ENCODE peak calls at places on chromosomes 12 and 14, in eight cellular contexts. S, M, R, N, F, G, V and H are unnamed samples.

GRCh38 chr14:35147186-35147585 is 24.8 kb downstream of the PRORP start:
- DNase-seq in V (no peak), G (no peak), N (no peak), S (no peak), F (no peak), M (no peak), R (no peak), H (no peak)

GRCh38 chr14:103872492-103873113 is 25.2 kb upstream of the PPP1R13B start:
- DNase-seq in G (no peak), N (no peak), F (no peak), M (no peak), R (no peak), V (no peak), S (no peak), H (no peak)

GRCh38 chr14:95291859-95292542 is 27.7 kb downstream of the CLMN start:
- DNase-seq in F (no peak), N (peak; percentile 63), V (peak; percentile 89), S (peak; percentile 90), M (no peak), R (peak; percentile 61), G (peak; percentile 68), H (peak; percentile 50)

GRCh38 chr12:105378821-105379400 is 48.4 kb downstream of the C12orf75 start:
- DNase-seq in V (no peak), S (no peak), N (no peak), G (no peak), F (no peak), M (no peak), R (no peak), H (no peak)

GRCh38 chr14:70808023-70808401 is 1.3 kb downstream of the MAP3K9 start:
- DNase-seq in V (peak; percentile 38), F (no peak), M (no peak), R (peak; percentile 35), N (peak; percentile 56), S (no peak), G (peak; percentile 65), H (no peak)

GRCh38 chr12:51663390-51663789 is 72.4 kb downstream of the SCN8A start:
- DNase-seq in F (no peak), G (no peak), N (no peak), S (no peak), R (no peak), V (no peak), M (no peak), H (no peak)

GRCh38 chr12:1842183-1842904 is 22.0 kb downstream of the LRTM2 start:
- DNase-seq in N (no peak), V (no peak), G (peak; percentile 3), F (peak; percentile 61), M (peak; percentile 55), R (no peak), S (peak; percentile 53), H (no peak)

GRCh38 chr12:109715310-109716091 is 1.9 kb downstream of the FAM222A start:
- DNase-seq in F (peak; percentile 61), V (peak; percentile 43), G (peak; percentile 51), N (peak; percentile 46), M (no peak), R (no peak), S (no peak), H (no peak)

GRCh38 chr12:108773798-108774788 is 42.8 kb upstream of the CORO1C start:
- DNase-seq in N (peak; percentile 39), S (peak; percentile 97), R (peak; percentile 55), M (no peak), F (peak; percentile 80), V (peak; percentile 26), G (peak; percentile 78), H (peak; percentile 50)

GRCh38 chr12:115223322-115223721 is 539.3 kb upstream of the TBX3 start:
- DNase-seq in G (no peak), S (no peak), F (no peak), V (no peak), N (no peak), R (no peak), M (no peak), H (peak; percentile 22)
- H3K27ac ChIP-seq in G (no peak overlapping the region), S (no peak overlapping the region), F (no peak overlapping the region), V (no peak overlapping the region), N (no peak overlapping the region), R (no peak overlapping the region), M (peak overlapping the region; percentile 8), H (no peak overlapping the region)

GRCh38 chr12:64177001-64177400 is 45.1 kb downstream of the KICS2 start:
- DNase-seq in G (no peak), N (no peak), S (no peak), V (no peak), R (no peak), M (no peak), F (no peak), H (no peak)

GRCh38 chr12:64178122-64178521 is 44.0 kb downstream of the KICS2 start:
- DNase-seq in F (no peak), S (no peak), M (no peak), G (no peak), V (no peak), N (no peak), R (no peak), H (no peak)

GRCh38 chr12:64184216-64184615 is 37.9 kb downstream of the KICS2 start:
- DNase-seq in S (no peak), F (no peak), R (no peak), N (no peak), G (no peak), M (no peak), V (no peak), H (no peak)

GRCh38 chr12:64181504-64182291 is 40.4 kb downstream of the KICS2 start:
- DNase-seq in N (peak; percentile 44), S (peak; percentile 74), R (peak; percentile 74), M (peak; percentile 79), G (peak; percentile 51), F (no peak), V (peak; percentile 57), H (peak; percentile 95)

DNA sequence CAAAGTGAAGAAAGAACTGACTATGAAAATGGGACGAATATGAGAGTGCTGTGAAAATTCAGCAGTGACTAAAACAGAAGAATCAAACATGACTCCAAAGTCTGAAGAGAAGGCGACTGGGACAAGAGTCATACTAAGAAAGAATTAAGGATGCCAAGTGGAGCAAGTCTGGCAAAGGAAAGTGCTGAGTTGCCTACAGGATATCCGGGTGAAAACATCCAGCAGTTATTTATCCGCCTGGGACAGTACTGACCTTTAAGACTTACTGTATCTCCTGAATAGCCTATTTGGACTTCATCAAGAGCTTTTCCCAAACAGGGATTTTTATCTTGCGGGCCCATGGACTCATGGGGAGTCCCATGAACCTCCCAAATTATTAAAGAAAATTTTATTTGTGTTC is 41.1 kb downstream of the KICS2 start:
- DNase-seq in N (no peak), F (no peak), S (no peak), R (peak; percentile 26), M (no peak), G (no peak), V (no peak), H (peak; percentile 34)
- H3K27ac ChIP-seq in N (peak overlapping the region; percentile 74), F (peak overlapping the region; percentile 72), S (peak overlapping the region; percentile 61), R (no peak overlapping the region), M (peak overlapping the region; percentile 96), G (peak overlapping the region; percentile 51), V (no peak overlapping the region), H (peak overlapping the region; percentile 97)

DNA sequence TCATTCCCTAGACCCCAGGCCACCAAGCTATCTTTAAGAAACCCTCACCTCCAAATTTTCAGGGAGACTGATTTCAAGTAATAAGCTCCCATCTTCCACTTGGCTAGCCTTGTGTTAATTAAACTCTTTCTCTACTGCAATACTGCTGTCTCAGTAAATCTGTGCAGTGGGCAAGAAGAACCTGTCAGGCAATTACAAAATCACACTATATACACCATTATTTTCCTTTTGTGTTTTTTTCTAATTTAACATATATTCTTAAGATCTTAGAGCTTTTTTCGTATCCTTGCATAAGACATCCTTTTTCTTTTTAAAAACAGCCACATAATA is 7.7 kb upstream of the GOLGA5 start:
- DNase-seq in F (no peak), R (no peak), S (no peak), M (no peak), V (no peak), N (no peak), G (no peak), H (no peak)
- H3K27ac ChIP-seq in F (peak overlapping the region; percentile 75), R (no peak overlapping the region), S (peak overlapping the region; percentile 47), M (peak overlapping the region; percentile 70), V (no peak overlapping the region), N (peak overlapping the region; percentile 82), G (peak overlapping the region; percentile 29), H (peak overlapping the region; percentile 82)

GRCh38 chr12:12032260-12032761 is 38.4 kb upstream of the BCL2L14 start:
- DNase-seq in R (no peak), M (no peak), N (no peak), S (no peak), G (peak; percentile 33), V (peak; percentile 22), F (no peak), H (no peak)
- H3K27ac ChIP-seq in R (no peak overlapping the region), M (no peak overlapping the region), N (peak overlapping the region; percentile 70), S (peak overlapping the region; percentile 77), G (peak overlapping the region; percentile 86), V (no peak overlapping the region), F (peak overlapping the region; percentile 57), H (no peak overlapping the region)